ENCODE peak calls at places on chromosomes 7 and 10, in five cellular contexts. B is thyroid gland, C is right cardiac atrium, H is left lung, P is SJCRH30. S is an unnamed sample.

GRCh38 chr7:47183896-47184629 is 397.8 kb downstream of the TNS3 start:
- DNase-seq in B (peak; percentile 89), C (no peak), H (no peak), P (peak; percentile 49), S (no peak)

GRCh38 chr7:139673230-139673629 is 104.6 kb downstream of the HIPK2 start:
- DNase-seq in B (no peak), C (peak; percentile 44), H (no peak), P (no peak), S (no peak)

GRCh38 chr10:91907914-91908357 is 1.4 kb downstream of the FGFBP3 start:
- DNase-seq in B (no peak), C (no peak), H (no peak), P (no peak), S (no peak)

GRCh38 chr7:104176332-104176731 is 31.5 kb downstream of the ORC5 start:
- DNase-seq in B (no peak), C (no peak), H (no peak), P (no peak), S (no peak)

GRCh38 chr7:121016976-121017375 is 28.5 kb downstream of the CPED1 start:
- DNase-seq in B (no peak), C (no peak), H (no peak), P (no peak), S (no peak)

GRCh38 chr7:63093481-63093880 is 905.2 kb upstream of the ZNF722 start:
- DNase-seq in B (no peak), C (no peak), H (no peak), P (peak; percentile 11), S (no peak)

GRCh38 chr7:116802784-116803183 is 59.6 kb upstream of the CAPZA2 start:
- DNase-seq in B (peak; percentile 28), C (no peak), H (no peak), P (peak; percentile 91), S (no peak)

GRCh38 chr10:76066457-76066856 is 635.0 kb downstream of the LRMDA start:
- DNase-seq in B (no peak), C (no peak), H (no peak), P (no peak), S (no peak)

GRCh38 chr7:151428393-151429231 is 11.3 kb downstream of the CRYGN start:
- DNase-seq in B (peak; percentile 89), C (peak; percentile 56), H (no peak), P (peak; percentile 57), S (no peak)

GRCh38 chr10:90675621-90676020 is 182.2 kb downstream of the HTR7 start:
- DNase-seq in B (no peak), C (no peak), H (no peak), P (no peak), S (no peak)

GRCh38 chr10:19811517-19811916 is 4.7 kb upstream of the PLXDC2 start:
- DNase-seq in B (peak; percentile 52), C (peak; percentile 55), H (no peak), P (peak; percentile 54), S (no peak)

GRCh38 chr10:49138361-49138891 is 4.6 kb upstream of the FAM170B start:
- DNase-seq in B (no peak), C (peak; percentile 69), H (peak; percentile 70), P (peak; percentile 56), S (peak; percentile 36)

GRCh38 chr10:17682236-17682946 is 38.4 kb downstream of the STAM start:
- DNase-seq in B (no peak), C (no peak), H (no peak), P (no peak), S (no peak)

GRCh38 chr7:152076324-152076821 is 50.9 kb downstream of the GALNT11 start:
- DNase-seq in B (peak; percentile 7), C (no peak), H (no peak), P (peak; percentile 35), S (no peak)

GRCh38 chr7:142898377-142899235 is 13.1 kb upstream of the TRPV6 start:
- DNase-seq in B (peak; percentile 80), C (no peak), H (peak; percentile 48), P (no peak), S (no peak)

GRCh38 chr10:104689547-104689946 is 48.5 kb downstream of the SORCS3 start:
- DNase-seq in B (no peak), C (no peak), H (no peak), P (no peak), S (no peak)

GRCh38 chr7:11847336-11847735 is 15.3 kb upstream of the THSD7A start:
- DNase-seq in B (no peak), C (no peak), H (no peak), P (no peak), S (no peak)

GRCh38 chr7:158312789-158313188 is 274.8 kb downstream of the PTPRN2 start:
- DNase-seq in B (no peak), C (no peak), H (no peak), P (no peak), S (no peak)

GRCh38 chr7:105794741-105795729 is 81.4 kb downstream of the ATXN7L1 start:
- DNase-seq in B (no peak), C (no peak), H (no peak), P (peak; percentile 76), S (peak; percentile 33)

GRCh38 chr10:133458710-133459453 is 5.1 kb downstream of the SCART1 start:
- DNase-seq in B (no peak), C (peak; percentile 40), H (no peak), P (no peak), S (no peak)

GRCh38 chr7:151608031-151608551 is 88.4 kb upstream of the RHEB start:
- DNase-seq in B (no peak), C (no peak), H (peak; percentile 25), P (peak; percentile 17), S (no peak)

GRCh38 chr7:129889133-129889854 is 63.5 kb downstream of the UBE2H start:
- DNase-seq in B (peak; percentile 58), C (no peak), H (no peak), P (no peak), S (no peak)

GRCh38 chr10:64486149-64486548 is 964.9 kb downstream of the REEP3 start:
- DNase-seq in B (no peak), C (no peak), H (no peak), P (no peak), S (no peak)

GRCh38 chr10:95663496-95663895 is 7.0 kb upstream of the ALDH18A1 start:
- DNase-seq in B (peak; percentile 70), C (no peak), H (no peak), P (no peak), S (no peak)

GRCh38 chr10:86673827-86674581 is 5.7 kb downstream of the LDB3 start:
- DNase-seq in B (peak; percentile 78), C (peak; percentile 73), H (no peak), P (peak; percentile 71), S (peak; percentile 70)

GRCh38 chr10:17470246-17470645 is 15.9 kb upstream of the ST8SIA6 start:
- DNase-seq in B (no peak), C (no peak), H (no peak), P (no peak), S (no peak)

GRCh38 chr7:102890292-102890970 is 22.4 kb upstream of the LRRC17 start:
- DNase-seq in B (no peak), C (no peak), H (no peak), P (peak; percentile 34), S (no peak)

GRCh38 chr7:150903627-150904026 is 51.3 kb downstream of the AOC1 start:
- DNase-seq in B (peak; percentile 95), C (peak; percentile 86), H (peak; percentile 76), P (no peak), S (peak; percentile 77)

GRCh38 chr7:28804990-28805389 is 153.1 kb downstream of the TRIL start:
- DNase-seq in B (no peak), C (no peak), H (no peak), P (no peak), S (no peak)

GRCh38 chr7:93146465-93147127 is 1.6 kb downstream of the SAMD9L start:
- DNase-seq in B (no peak), C (no peak), H (no peak), P (no peak), S (no peak)

GRCh38 chr7:15323545-15323944 is 238.3 kb downstream of the AGMO start:
- DNase-seq in B (no peak), C (no peak), H (no peak), P (peak; percentile 13), S (no peak)

DNA sequence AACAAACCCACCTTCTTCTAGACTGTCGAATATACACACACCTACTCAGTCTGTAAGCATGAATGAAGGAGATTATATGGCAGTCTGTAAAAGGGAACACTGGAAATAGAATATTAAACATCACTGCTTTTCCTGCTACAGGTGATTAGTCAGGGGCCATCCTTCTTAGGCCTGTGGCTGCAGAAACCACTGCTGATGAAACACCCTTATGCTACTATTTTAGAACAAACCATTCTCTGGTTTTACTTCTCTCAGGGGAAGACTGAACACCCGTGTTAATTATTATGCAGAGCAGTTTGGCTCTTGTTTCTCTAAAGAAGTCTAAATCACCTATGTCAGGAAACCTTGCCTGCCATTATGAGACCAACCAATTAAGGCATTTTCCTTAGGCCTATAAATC is 351.1 kb upstream of the KLF6 start:
- DNase-seq in B (no peak), C (no peak), H (no peak), P (no peak), S (no peak)
- H3K4me3 ChIP-seq in B (no peak overlapping the region), C (no peak overlapping the region), H (no peak overlapping the region), P (no peak overlapping the region), S (no peak overlapping the region)

DNA sequence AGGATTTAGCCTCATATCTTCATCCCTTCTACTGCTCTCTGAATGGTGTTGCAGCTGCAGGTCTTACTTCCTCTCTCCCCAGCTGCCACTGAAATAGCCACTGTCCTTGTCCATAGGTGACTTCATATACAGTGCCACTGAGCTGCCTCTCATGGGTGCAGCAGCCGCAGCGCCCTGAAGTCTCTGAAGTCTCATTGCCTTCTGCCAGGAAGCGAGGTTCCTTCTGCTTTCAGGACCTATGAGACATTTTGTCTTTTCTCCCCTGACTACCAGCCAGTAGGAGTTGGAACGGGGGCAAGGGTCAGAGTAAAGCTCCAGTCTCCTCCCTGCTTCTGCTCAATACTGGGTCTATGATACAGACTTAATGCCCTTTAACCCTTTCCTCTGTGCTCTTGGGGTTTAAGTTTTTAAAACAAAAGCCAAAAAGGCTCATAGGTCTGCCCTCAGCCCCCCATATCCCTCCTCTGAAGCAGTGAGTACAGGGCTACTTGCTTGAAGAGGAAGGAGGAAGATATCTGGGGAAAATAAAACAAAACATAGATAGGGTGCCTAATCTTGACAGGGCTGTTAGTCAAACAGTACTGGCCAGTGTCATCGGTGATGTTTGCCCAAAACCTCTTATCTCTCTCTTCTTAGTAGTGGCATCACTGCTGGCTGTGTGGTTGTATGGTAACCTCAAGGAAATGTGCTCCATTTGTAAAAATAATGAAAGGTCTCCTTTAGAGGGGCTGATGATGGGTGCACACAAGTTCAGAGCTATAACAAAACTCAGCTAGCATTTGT is 7.1 kb downstream of the PLCE1 start:
- DNase-seq in B (no peak), C (no peak), H (no peak), P (peak; percentile 27), S (no peak)
- H3K27ac ChIP-seq in B (no peak overlapping the region), C (peak overlapping the region; percentile 90), H (no peak overlapping the region), P (peak overlapping the region; percentile 98), S (no peak overlapping the region)

GRCh38 chr10:102813734-102814455 is 23.3 kb downstream of the CYP17A1 start:
- DNase-seq in B (no peak), C (peak; percentile 70), H (no peak), P (no peak), S (no peak)

GRCh38 chr10:102814456-102814871 is 22.7 kb downstream of the CYP17A1 start:
- DNase-seq in B (no peak), C (peak; percentile 85), H (peak; percentile 50), P (no peak), S (peak; percentile 63)

GRCh38 chr10:102815790-102816549 is 21.2 kb downstream of the CYP17A1 start:
- DNase-seq in B (no peak), C (peak; percentile 74), H (peak; percentile 78), P (no peak), S (peak; percentile 81)

GRCh38 chr10:102813017-102813541 is 24.1 kb downstream of the CYP17A1 start:
- DNase-seq in B (no peak), C (peak; percentile 58), H (peak; percentile 66), P (no peak), S (no peak)

GRCh38 chr10:102814873-102815661 is 22.1 kb downstream of the CYP17A1 start:
- DNase-seq in B (peak; percentile 75), C (peak; percentile 93), H (peak; percentile 74), P (peak; percentile 31), S (peak; percentile 84)
- H3K4me3 ChIP-seq in B (no peak overlapping the region), C (no peak overlapping the region), H (no peak overlapping the region), P (no peak overlapping the region), S (no peak overlapping the region)

GRCh38 chr10:119542357-119542989 is at the start of gene RGS10:
- DNase-seq in B (peak; percentile 80), C (peak; percentile 92), H (peak; percentile 92), P (no peak), S (peak; percentile 82)
- H3K27ac ChIP-seq in B (peak within 1 kb of the TSS; percentile 88), C (no peak within 1 kb of the TSS), H (peak within 1 kb of the TSS; percentile 69), P (no peak within 1 kb of the TSS), S (peak within 1 kb of the TSS; percentile 43)